ENCODE peak calls at places on chromosomes 11 and 22, in eight cellular contexts. M is CD4-positive, alpha-beta memory T cell; O is ovary; U is stimulated activated CD4-positive, alpha-beta T cell treated with anti-CD3 and anti-CD28 coated beads, Interleukin-12 subunit alpha, Interleukin-12 subunit beta, amount 100 ng/mL, for 4 hours; P is RWPE1; G is AG09309; E is IMR-90; J is mesendoderm. C is an unnamed sample.

GRCh38 chr11:123357353-123357989 is 72.6 kb upstream of the GRAMD1B start:
- DNase-seq in U (no peak), J (no peak), M (peak; percentile 1), O (no peak), G (no peak), P (no peak), E (no peak), C (no peak)

GRCh38 chr11:102776454-102776853 is 4.0 kb downstream of the MMP10 start:
- DNase-seq in M (no peak), G (no peak), J (peak; percentile 16), P (no peak), O (no peak), E (no peak), U (no peak), C (no peak)

GRCh38 chr11:63244862-63245261 is 1.5 kb upstream of the SLC22A25 start:
- DNase-seq in U (no peak), P (no peak), G (no peak), O (no peak), J (peak; percentile 4), M (no peak), E (no peak), C (no peak)

GRCh38 chr22:28989035-28989464 is 72.6 kb downstream of the C22orf31 start:
- DNase-seq in U (peak; percentile 5), G (no peak), E (no peak), P (no peak), O (no peak), J (peak; percentile 51), M (no peak), C (peak; percentile 53)

GRCh38 chr11:110362916-110363574 is 66.6 kb upstream of the RDX start:
- DNase-seq in J (peak; percentile 82), U (no peak), G (no peak), O (no peak), P (no peak), E (no peak), M (no peak), C (no peak)

GRCh38 chr11:86805873-86806310 is 5.5 kb downstream of the PRSS23 start:
- DNase-seq in J (no peak), M (no peak), U (no peak), E (no peak), G (no peak), O (no peak), P (no peak), C (no peak)

GRCh38 chr11:2389344-2390026 is 11.1 kb upstream of the TSSC4 start:
- DNase-seq in U (no peak), J (peak; percentile 59), M (no peak), G (no peak), P (no peak), O (no peak), E (no peak), C (no peak)

GRCh38 chr11:34223021-34223813 is 117.8 kb downstream of the NAT10 start:
- DNase-seq in P (no peak), O (peak; percentile 54), G (peak; percentile 94), E (peak; percentile 87), M (no peak), J (peak; percentile 35), U (no peak), C (no peak)

GRCh38 chr22:29717789-29718188 is 2.0 kb upstream of the CABP7 start:
- DNase-seq in J (no peak), U (no peak), O (no peak), G (no peak), M (no peak), P (peak; percentile 38), E (no peak), C (no peak)

GRCh38 chr11:121741316-121741715 is 288.5 kb upstream of the SORL1-AS1 start:
- DNase-seq in M (no peak), G (no peak), J (no peak), O (peak; percentile 45), P (no peak), E (peak; percentile 32), U (no peak), C (no peak)